ENCODE peak calls at places on chromosome 18, in eight cellular contexts. K, V, G, L, M, Q, R and D are unnamed samples.

GRCh38 chr18:31685097-31686082 is 1.0 kb upstream of the B4GALT6 start:
- DNase-seq in K (peak), V (peak), G (peak), L (peak), M (peak), Q (peak), R (peak), D (peak)

GRCh38 chr18:24276994-24277393 is 120.6 kb downstream of the OSBPL1A start:
- DNase-seq in K (no peak), V (no peak), G (no peak), L (no peak), M (no peak), Q (no peak), R (no peak), D (no peak)

GRCh38 chr18:35430721-35431441 is 53.7 kb upstream of the ZNF396 start:
- DNase-seq in K (no peak), V (no peak), G (no peak), L (no peak), M (no peak), Q (no peak), R (no peak), D (no peak)

GRCh38 chr18:8130089-8130488 is 479.1 kb upstream of the RAB12 start:
- DNase-seq in K (no peak), V (no peak), G (no peak), L (no peak), M (no peak), Q (no peak), R (no peak), D (no peak)

GRCh38 chr18:12041561-12041960 is 52.1 kb upstream of the ANKRD62 start:
- DNase-seq in K (peak), V (no peak), G (no peak), L (no peak), M (no peak), Q (peak), R (no peak), D (no peak)

GRCh38 chr18:21450913-21451312 is 149.6 kb downstream of the ESCO1 start:
- DNase-seq in K (no peak), V (no peak), G (no peak), L (no peak), M (no peak), Q (peak), R (no peak), D (no peak)

GRCh38 chr18:40672590-40672989 is 1282.4 kb upstream of the PIK3C3 start:
- DNase-seq in K (no peak), V (no peak), G (no peak), L (no peak), M (no peak), Q (no peak), R (no peak), D (no peak)

GRCh38 chr18:38362286-38362792 is 796.7 kb upstream of the CELF4 start:
- DNase-seq in K (no peak), V (no peak), G (no peak), L (no peak), M (no peak), Q (no peak), R (peak), D (peak)

GRCh38 chr18:35876243-35876642 is 96.2 kb upstream of the RMP24 start:
- DNase-seq in K (no peak), V (no peak), G (no peak), L (no peak), M (no peak), Q (no peak), R (peak), D (no peak)

GRCh38 chr18:28267878-28268625 is 91.1 kb upstream of the CDH2 start:
- DNase-seq in K (no peak), V (no peak), G (no peak), L (no peak), M (no peak), Q (peak), R (no peak), D (no peak)